ENCODE peak calls at places on chromosomes 12 and 14, in eight cellular contexts. G is upper lobe of right lung, Z is PC-3, S is AG09309, C is fibroblast of lung, E is heart right ventricle, U is ascending aorta, V is IMR-90. O is an unnamed sample.

GRCh38 chr14:93126124-93126523 is 10.4 kb upstream of the ITPK1 start:
- DNase-seq in E (no peak), S (no peak), G (peak), C (no peak), U (no peak), V (no peak), Z (no peak), O (no peak)

GRCh38 chr12:82942521-82942920 is 255.8 kb downstream of the TMTC2 start:
- DNase-seq in Z (no peak), C (no peak), U (no peak), V (no peak), G (no peak), E (no peak), S (no peak), O (no peak)

GRCh38 chr14:47676301-47676617 is 854 bp upstream of the MDGA2 start:
- DNase-seq in G (no peak), E (no peak), V (no peak), U (no peak), S (no peak), Z (no peak), C (no peak), O (no peak)

GRCh38 chr14:105616802-105617192 is 90.4 kb downstream of the TMEM121 start:
- DNase-seq in E (no peak), Z (no peak), U (no peak), G (peak), S (no peak), V (no peak), C (no peak), O (no peak)

GRCh38 chr12:132807295-132808222 is 21.1 kb downstream of the GOLGA3 start:
- DNase-seq in U (no peak), G (no peak), E (no peak), C (no peak), V (no peak), Z (no peak), S (no peak), O (no peak)

GRCh38 chr12:62621239-62621638 is 154.6 kb downstream of the MON2 start:
- DNase-seq in G (no peak), C (no peak), U (no peak), E (no peak), V (no peak), Z (no peak), S (no peak), O (no peak)

GRCh38 chr12:94276725-94277124 is 128.3 kb downstream of the PLXNC1 start:
- DNase-seq in E (no peak), U (no peak), C (no peak), G (no peak), V (no peak), Z (no peak), S (no peak), O (no peak)

GRCh38 chr12:96233941-96234461 is 39.8 kb downstream of the ELK3 start:
- DNase-seq in E (peak), G (peak), U (peak), Z (no peak), S (peak), C (peak), V (peak), O (no peak)

GRCh38 chr12:49129332-49130150 is 1.7 kb downstream of the TUBA1B start:
- DNase-seq in V (no peak), U (no peak), E (no peak), C (no peak), S (no peak), Z (no peak), G (no peak), O (no peak)

GRCh38 chr14:105890474-105891220 is 364.3 kb downstream of the TMEM121 start:
- DNase-seq in V (no peak), Z (no peak), C (no peak), G (peak), E (no peak), U (peak), S (no peak), O (no peak)

GRCh38 chr12:104748790-104749189 is 209.3 kb downstream of the SLC41A2 start:
- DNase-seq in V (peak), C (peak), G (no peak), S (no peak), Z (no peak), E (peak), U (peak), O (no peak)

GRCh38 chr12:13198921-13199320 is 2.4 kb downstream of the EMP1 start:
- DNase-seq in S (no peak), V (peak), E (peak), G (no peak), Z (no peak), U (no peak), C (peak), O (no peak)

GRCh38 chr14:52937306-52937705 is 13.5 kb downstream of the FERMT2 start:
- DNase-seq in U (no peak), G (no peak), E (no peak), S (no peak), C (no peak), Z (no peak), V (no peak), O (no peak)

GRCh38 chr14:64324461-64325255 is 30.5 kb upstream of the ESR2 start:
- DNase-seq in S (peak), G (no peak), C (peak), Z (peak), U (no peak), V (peak), E (no peak), O (no peak)

GRCh38 chr12:59403259-59403932 is 192.4 kb upstream of the SLC16A7 start:
- DNase-seq in V (peak), U (peak), E (peak), G (no peak), C (peak), Z (peak), S (peak), O (peak)

GRCh38 chr14:61396279-61396678 is 74.9 kb downstream of the PRKCH start:
- DNase-seq in Z (no peak), U (no peak), V (no peak), S (no peak), C (no peak), E (no peak), G (no peak), O (no peak)

GRCh38 chr12:120495189-120495722 is 657 bp upstream of the DYNLL1 start:
- DNase-seq in E (no peak), V (no peak), S (no peak), C (no peak), G (no peak), U (no peak), Z (no peak), O (no peak)

GRCh38 chr12:111368291-111368683 is 608 bp downstream of the PHETA1 start:
- DNase-seq in U (no peak), C (peak), Z (no peak), V (no peak), G (peak), E (peak), S (no peak), O (no peak)

GRCh38 chr12:39236994-39237393 is 205.9 kb downstream of the KIF21A start:
- DNase-seq in G (no peak), E (no peak), C (peak), U (no peak), Z (peak), V (no peak), S (no peak), O (peak)

GRCh38 chr12:111942557-111942956 is 70.4 kb downstream of the TMEM116 start:
- DNase-seq in V (peak), C (peak), S (peak), U (no peak), G (no peak), Z (peak), E (no peak), O (no peak)

GRCh38 chr14:51917186-51917585 is 56.8 kb downstream of the GNG2 start:
- DNase-seq in G (no peak), U (no peak), E (peak), S (no peak), Z (no peak), V (no peak), C (no peak), O (no peak)

GRCh38 chr12:123319826-123320225 is 44.8 kb downstream of the SBNO1 start:
- DNase-seq in V (no peak), Z (no peak), U (no peak), E (no peak), C (no peak), S (no peak), G (no peak), O (no peak)

GRCh38 chr12:89344862-89345202 is 7.5 kb downstream of the DUSP6 start:
- DNase-seq in U (no peak), G (no peak), E (no peak), S (no peak), C (no peak), Z (no peak), V (no peak), O (no peak)

GRCh38 chr14:99257122-99257672 is 14.8 kb downstream of the BCL11B start:
- DNase-seq in Z (no peak), C (no peak), V (no peak), G (no peak), U (no peak), S (no peak), E (no peak), O (no peak)

GRCh38 chr14:76666746-76667145 is 94.5 kb upstream of the VASH1 start:
- DNase-seq in S (no peak), V (no peak), U (no peak), Z (no peak), G (no peak), E (no peak), C (no peak), O (no peak)

GRCh38 chr14:93010543-93011541 is 87.9 kb downstream of the CHGA start:
- DNase-seq in G (no peak), U (no peak), V (no peak), C (no peak), S (no peak), E (no peak), Z (no peak), O (no peak)

GRCh38 chr12:10220398-10221077 is 7.9 kb downstream of the GABARAPL1 start:
- DNase-seq in S (no peak), E (peak), U (peak), C (peak), Z (peak), G (no peak), V (peak), O (no peak)

GRCh38 chr12:59115995-59116394 is 195.7 kb upstream of the LRIG3 start:
- DNase-seq in E (no peak), U (no peak), Z (no peak), S (no peak), C (no peak), G (no peak), V (no peak), O (no peak)

GRCh38 chr14:65336191-65336591 is 76.3 kb upstream of the FUT8 start:
- DNase-seq in V (peak), Z (peak), U (no peak), C (peak), E (no peak), G (no peak), S (no peak), O (no peak)

GRCh38 chr12:77847665-77848431 is 17.2 kb downstream of the NAV3 start:
- DNase-seq in S (peak), G (no peak), V (peak), Z (peak), E (no peak), C (peak), U (no peak), O (peak)
- H3K4me3 ChIP-seq in S (no peak), G (no peak), V (no peak), Z (no peak), E (no peak), C (no peak), U (no peak), O (no peak)

GRCh38 chr14:73173092-73173735 is 36.9 kb downstream of the PSEN1 start:
- DNase-seq in C (peak), E (no peak), Z (peak), V (peak), G (no peak), U (no peak), S (peak), O (no peak)
- TF ChIP-seq CTCF in C (peak), E (peak), Z (peak), V (peak), G (peak), U (peak), S (peak), O (peak)

GRCh38 chr12:50212071-50212467 is 44.9 kb upstream of the CERS5 start:
- DNase-seq in E (no peak), Z (no peak), C (no peak), G (no peak), U (no peak), S (no peak), V (no peak), O (no peak)

GRCh38 chr12:50215033-50215432 is 47.9 kb upstream of the CERS5 start:
- DNase-seq in E (no peak), Z (peak), G (no peak), V (peak), S (no peak), C (peak), U (no peak), O (no peak)

GRCh38 chr12:50211392-50212070 is 44.4 kb upstream of the CERS5 start:
- DNase-seq in G (no peak), V (no peak), Z (peak), U (no peak), C (no peak), S (no peak), E (no peak), O (no peak)

GRCh38 chr12:50213439-50213838 is 46.3 kb upstream of the CERS5 start:
- DNase-seq in V (no peak), U (no peak), E (no peak), S (no peak), Z (peak), C (no peak), G (no peak), O (no peak)

DNA sequence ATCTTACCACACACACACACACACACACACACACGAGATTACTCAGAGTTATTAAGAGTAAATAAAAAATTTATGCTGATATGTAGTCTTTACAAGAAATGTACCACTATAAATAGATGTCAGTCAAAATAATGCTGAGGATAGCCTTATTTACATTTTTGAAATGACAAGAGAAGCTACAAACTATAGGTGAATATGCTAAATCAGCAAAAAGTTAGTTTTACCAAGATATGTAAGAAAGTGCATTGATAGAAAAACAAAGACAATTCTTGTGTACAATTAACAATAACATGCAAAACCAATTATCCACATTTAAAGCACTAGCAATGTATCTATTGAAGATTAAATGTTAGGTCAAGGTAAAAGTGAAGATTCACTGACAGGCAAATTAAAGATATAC is 46.8 kb upstream of the CERS5 start:
- DNase-seq in V (no peak), E (no peak), C (no peak), Z (no peak), S (no peak), U (no peak), G (no peak), O (no peak)
- H3K4me3 ChIP-seq in V (no peak), E (no peak), C (no peak), Z (no peak), S (no peak), U (no peak), G (no peak), O (no peak)

GRCh38 chr12:47907851-47908454 is 3.2 kb upstream of the VDR start:
- DNase-seq in Z (no peak), G (no peak), C (no peak), E (no peak), U (no peak), S (no peak), V (no peak), O (no peak)

GRCh38 chr12:47903151-47903611 is 1.6 kb downstream of the VDR start:
- DNase-seq in V (peak), S (peak), Z (peak), G (no peak), C (peak), U (peak), E (no peak), O (no peak)

GRCh38 chr12:47903927-47904646 is 707 bp downstream of the VDR start:
- DNase-seq in U (peak), V (peak), C (peak), S (peak), E (no peak), Z (peak), G (peak), O (no peak)

GRCh38 chr12:47904647-47905312 is at the start of gene VDR:
- DNase-seq in C (peak), U (peak), G (peak), Z (peak), S (no peak), V (peak), E (peak), O (no peak)

DNA sequence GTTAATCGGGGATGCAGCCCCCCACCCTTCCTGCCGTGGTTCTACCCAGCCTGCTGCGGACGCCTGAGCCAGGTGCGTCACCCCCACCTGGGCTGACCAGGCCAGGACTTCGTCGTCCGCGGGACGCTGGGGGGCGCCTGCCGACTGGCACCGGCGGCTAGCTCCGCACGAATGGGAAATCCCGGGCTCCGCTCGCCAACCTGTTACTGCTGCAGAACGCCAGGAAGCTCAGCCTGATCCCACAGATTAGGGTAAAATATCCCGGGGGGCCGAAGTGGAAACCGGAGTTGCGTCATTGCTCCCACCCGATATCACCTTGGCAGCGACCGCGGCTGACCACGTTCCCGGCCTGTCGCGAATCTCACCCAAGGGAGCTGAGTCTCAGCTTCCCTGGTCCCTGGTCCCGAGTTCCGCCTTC is 528 bp upstream of the VDR start:
- DNase-seq in V (no peak), E (peak), C (no peak), Z (peak), U (peak), G (peak), S (no peak), O (no peak)
- TF ChIP-seq CTCF in V (peak), E (peak), C (peak), Z (peak), U (peak), G (peak), S (peak), O (peak)

DNA sequence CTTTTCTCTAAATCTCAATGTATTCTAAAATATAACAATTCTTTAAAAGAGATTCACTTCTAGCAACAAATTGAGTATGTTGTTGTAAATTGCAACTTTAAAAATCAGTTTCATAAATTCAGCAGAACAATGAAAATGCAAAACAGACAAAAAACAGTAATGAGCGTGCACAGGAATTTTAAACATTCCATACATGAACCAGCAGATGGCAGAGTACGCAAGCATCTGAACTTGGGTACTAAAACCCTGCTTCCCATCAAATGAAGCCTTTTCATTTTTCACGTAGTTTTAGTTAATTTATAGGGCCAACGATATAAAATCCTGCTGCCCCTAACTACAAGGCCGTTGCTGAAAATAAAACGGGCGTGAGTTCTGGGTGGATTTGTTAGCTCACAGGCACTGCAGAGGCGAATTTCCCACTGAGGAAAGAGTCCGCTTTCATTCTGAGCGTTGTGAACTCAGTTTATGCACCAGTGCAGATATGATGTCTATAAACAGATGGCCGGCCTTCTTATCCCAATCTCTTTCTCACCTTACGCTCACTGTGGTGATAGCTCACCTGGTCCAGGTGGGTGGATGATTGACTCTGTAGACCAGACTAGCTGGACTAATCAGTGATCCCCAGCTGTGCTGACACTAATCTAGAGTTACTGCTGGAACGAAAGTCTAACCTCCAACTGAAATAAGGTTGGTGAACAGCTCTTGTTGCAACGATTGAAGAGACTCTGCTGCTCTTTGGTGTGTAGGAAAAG is 89.1 kb downstream of the PDZRN4 start:
- DNase-seq in V (peak), S (peak), Z (peak), U (no peak), E (no peak), C (peak), G (no peak), O (no peak)
- H3K4me3 ChIP-seq in V (no peak), S (no peak), Z (no peak), U (no peak), E (no peak), C (no peak), G (no peak), O (peak)

DNA sequence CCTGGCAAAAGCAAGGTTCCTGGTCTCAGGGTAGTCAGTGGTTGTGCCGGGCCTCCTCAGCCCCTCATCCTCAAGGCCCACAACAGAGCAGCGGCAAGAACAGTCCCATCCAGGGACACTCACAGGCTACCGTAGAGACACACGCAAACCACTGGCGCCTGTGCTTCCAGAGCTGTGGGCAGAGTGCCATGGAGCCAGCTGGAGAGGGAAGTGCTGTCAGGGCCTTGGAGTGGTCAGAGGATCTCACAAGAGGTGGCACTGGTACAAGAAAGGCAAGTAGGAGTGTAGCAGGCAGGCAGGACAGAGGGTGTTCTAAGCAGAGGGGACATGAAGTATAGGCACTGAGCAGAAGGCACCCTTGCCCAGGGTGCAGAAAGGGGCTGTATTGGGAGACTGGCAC is 34.6 kb downstream of the ANKRD9 start:
- DNase-seq in U (no peak), G (peak), Z (no peak), E (peak), V (peak), C (peak), S (no peak), O (no peak)
- TF ChIP-seq CTCF in U (no peak), G (no peak), Z (no peak), E (no peak), V (no peak), C (no peak), S (no peak), O (no peak)

O was measured in epithelial cell of proximal tubule.